ENCODE peak calls at places on chromosomes 5 and 9, in four cellular contexts. F, O, W and P are unnamed samples. For H3K9me3, the result is how much of the 10 kb centered on the place peaks cover.

GRCh38 chr9:111586378-111586777 is 13.1 kb downstream of the PTGR1 start:
- DNase-seq in F (no peak), W (no peak), O (no peak), P (no peak)

GRCh38 chr9:71506821-71507220 is 261.5 kb downstream of the CEMIP2 start:
- DNase-seq in O (no peak), W (no peak), F (no peak), P (peak)

GRCh38 chr5:170546257-170546656 is 42.4 kb downstream of the KCNIP1 start:
- DNase-seq in F (no peak), W (no peak), O (peak), P (no peak)

GRCh38 chr5:140362875-140363630 is 3.1 kb downstream of the SLC4A9 start:
- DNase-seq in O (peak), F (peak), W (peak), P (peak)

GRCh38 chr9:135476981-135477380 is 2.6 kb upstream of the PPP1R26 start:
- DNase-seq in O (no peak), W (no peak), F (no peak), P (no peak)

GRCh38 chr5:125023673-125024072 is 277.2 kb upstream of the ZNF608 start:
- DNase-seq in W (no peak), F (no peak), O (no peak), P (no peak)

GRCh38 chr9:125343518-125344284 is 82.1 kb downstream of the GAPVD1 start:
- DNase-seq in F (no peak), O (no peak), W (peak), P (no peak)

GRCh38 chr9:122475717-122476116 is 2.0 kb downstream of the OR1J1 start:
- DNase-seq in F (no peak), W (no peak), O (no peak), P (no peak)

GRCh38 chr9:133184971-133185370 is 21.3 kb upstream of the GBGT1 start:
- DNase-seq in O (no peak), W (no peak), F (no peak), P (no peak)

GRCh38 chr5:159786901-159787691 is 129.2 kb upstream of the ADRA1B start:
- DNase-seq in W (no peak), O (peak), F (peak), P (peak)

GRCh38 chr5:59745422-59745863 is 148.1 kb downstream of the PDE4D start:
- DNase-seq in W (no peak), F (no peak), O (no peak), P (no peak)

GRCh38 chr9:33202018-33202417 is 34.9 kb upstream of the B4GALT1 start:
- DNase-seq in F (no peak), W (no peak), O (no peak), P (no peak)

GRCh38 chr9:89178162-89179120 is at the start of gene SHC3:
- DNase-seq in O (no peak), W (peak), F (no peak), P (no peak)

GRCh38 chr9:98132806-98133631 is 14.0 kb upstream of the TRIM14 start:
- DNase-seq in W (peak), O (no peak), F (no peak), P (no peak)

GRCh38 chr5:175479125-175479881 is 943 bp downstream of the SFXN1 start:
- DNase-seq in O (no peak), F (no peak), W (no peak), P (no peak)

GRCh38 chr5:168877132-168877895 is 298.1 kb upstream of the PANK3 start:
- DNase-seq in W (no peak), O (no peak), F (no peak), P (no peak)

GRCh38 chr5:134944630-134945029 is 23.1 kb upstream of the CATSPER3 start:
- DNase-seq in F (no peak), W (no peak), O (no peak), P (no peak)
- H3K27ac ChIP-seq in F (no peak), W (no peak), O (no peak), P (no peak)

DNA sequence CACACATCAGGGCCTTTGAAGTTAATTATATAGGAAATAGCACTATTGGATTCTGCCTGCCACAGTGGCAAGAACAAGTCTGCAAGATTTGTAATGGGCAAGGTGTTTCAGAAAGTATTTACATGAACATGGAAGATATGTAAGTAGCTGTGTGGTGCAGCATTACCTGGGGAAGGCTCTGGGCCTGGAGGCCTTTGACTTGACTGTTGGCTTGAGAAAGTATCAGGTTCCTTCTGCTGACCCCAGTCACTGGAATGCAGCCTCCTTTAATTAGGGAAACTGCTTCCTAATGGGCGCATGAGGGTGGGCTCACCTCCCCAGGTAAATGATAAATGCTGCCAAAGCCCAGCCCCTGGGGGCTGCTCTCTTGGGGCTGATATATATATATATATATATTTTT is 102.7 kb downstream of the GALNT10 start:
- DNase-seq in O (no peak), W (no peak), F (no peak), P (no peak)
- H3K4me3 ChIP-seq in O (no peak), W (no peak), F (no peak), P (no peak)

GRCh38 chr9:118701985-118702384 is 667.2 kb downstream of the BRINP1 start:
- DNase-seq in F (no peak), W (no peak), O (no peak), P (no peak)
- H3K9me3 ChIP-seq in F (under half), W (under half), O (under half), P (under half)

GRCh38 chr5:84382363-84383295 is 2.1 kb downstream of the EDIL3 start:
- DNase-seq in W (peak), F (peak), O (peak), P (peak)
- H3K27ac ChIP-seq in W (no peak), F (peak), O (peak), P (no peak)

DNA sequence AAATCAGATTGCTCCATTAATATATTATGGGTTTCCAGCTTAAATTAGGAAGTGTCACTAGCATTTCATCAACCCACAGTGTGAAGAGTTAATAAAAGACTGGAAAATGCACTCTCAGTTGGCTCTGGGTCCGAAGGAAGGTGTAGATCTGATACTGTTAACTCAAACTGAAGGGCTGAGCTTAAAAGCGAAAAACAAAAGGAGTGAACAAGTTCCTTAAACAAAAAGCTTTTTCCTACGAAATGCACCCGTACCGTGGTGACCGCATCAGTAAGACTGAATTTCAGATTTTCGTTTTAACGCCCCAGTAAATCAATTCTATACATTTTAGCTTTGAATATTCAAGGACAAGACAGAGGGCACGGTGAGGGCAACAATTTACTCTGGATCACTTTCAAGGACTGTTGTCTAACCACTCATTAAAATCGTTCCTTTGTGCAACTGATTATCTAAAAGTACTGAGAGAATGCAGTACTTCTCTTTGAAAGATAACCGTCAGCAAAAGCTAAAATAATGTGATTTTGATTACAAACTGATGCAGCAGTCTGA is 1.9 kb downstream of the HOMER1 start:
- DNase-seq in O (no peak), W (no peak), F (no peak), P (no peak)
- H3K4me3 ChIP-seq in O (peak), W (peak), F (peak), P (peak)